ENCODE peak calls at places on chromosomes 4 and X, in eight cellular contexts. V is kidney, O is GDM1, Y is mesendoderm, F is AG09309, N is amygdala, I is transverse colon, B is NCI-H1417 treated with DMSO at 0.1 percent for 48 hours. Z is an unnamed sample.

GRCh38 chrX:136759968-136760367 is 20.8 kb downstream of the ARHGEF6 start:
- DNase-seq in F (no peak), V (no peak), O (peak), B (no peak), N (no peak), I (no peak), Y (peak), Z (no peak)

GRCh38 chr4:84639143-84639542 is 56.2 kb downstream of the CDS1 start:
- DNase-seq in Y (peak), B (no peak), V (no peak), I (no peak), N (no peak), F (no peak), O (no peak), Z (no peak)

GRCh38 chr4:113881256-113881655 is 98.2 kb downstream of the ARSJ start:
- DNase-seq in N (no peak), O (no peak), B (no peak), I (no peak), F (no peak), Y (no peak), V (no peak), Z (no peak)

GRCh38 chr4:4791299-4791798 is 68.1 kb upstream of the MSX1 start:
- DNase-seq in B (no peak), N (peak), O (no peak), Y (no peak), V (no peak), I (no peak), F (no peak), Z (no peak)

GRCh38 chr4:149522031-149522430 is 293.6 kb downstream of the IQCM start:
- DNase-seq in I (no peak), V (no peak), N (no peak), F (no peak), Y (no peak), O (no peak), B (no peak), Z (no peak)

GRCh38 chrX:39525758-39526157 is 572.0 kb downstream of the BCOR start:
- DNase-seq in N (no peak), I (no peak), B (no peak), Y (no peak), O (no peak), F (no peak), V (no peak), Z (no peak)

GRCh38 chr4:86130160-86130933 is 229.5 kb downstream of the MAPK10 start:
- DNase-seq in O (no peak), I (no peak), N (no peak), Y (peak), F (no peak), V (no peak), B (no peak), Z (no peak)

GRCh38 chr4:52848255-52848654 is 13.9 kb upstream of the RASL11B start:
- DNase-seq in F (no peak), N (no peak), V (no peak), B (no peak), I (no peak), Y (no peak), O (no peak), Z (no peak)

GRCh38 chr4:136754810-136755530 is 777.3 kb downstream of the PCDH18 start:
- DNase-seq in F (no peak), O (no peak), I (no peak), V (no peak), B (no peak), Y (no peak), N (no peak), Z (no peak)

GRCh38 chr4:56976878-56977320 is 507 bp downstream of the NOA1 start:
- DNase-seq in B (no peak), O (no peak), V (peak), I (peak), N (no peak), F (no peak), Y (peak), Z (no peak)

GRCh38 chr4:156291317-156291716 is 337.7 kb upstream of the CTSO start:
- DNase-seq in F (peak), I (no peak), N (no peak), B (no peak), O (no peak), V (no peak), Y (no peak), Z (no peak)

GRCh38 chr4:95636061-95636460 is 87.3 kb upstream of the UNC5C start:
- DNase-seq in O (no peak), N (no peak), B (no peak), V (no peak), Y (no peak), F (no peak), I (no peak), Z (no peak)

GRCh38 chrX:129930941-129931410 is 25.0 kb downstream of the UTP14A start:
- DNase-seq in N (no peak), Y (no peak), V (no peak), B (no peak), O (peak), I (no peak), F (no peak), Z (no peak)

GRCh38 chr4:1938027-1938426 is 66.8 kb downstream of the NSD2 start:
- DNase-seq in B (no peak), V (peak), Y (no peak), O (no peak), I (no peak), F (no peak), N (no peak), Z (no peak)

GRCh38 chrX:73765776-73766465 is 202.9 kb downstream of the CHIC1 start:
- DNase-seq in I (no peak), N (no peak), B (no peak), O (no peak), V (no peak), F (no peak), Y (no peak), Z (no peak)

GRCh38 chrX:40105016-40105790 is 7.4 kb upstream of the BCOR start:
- DNase-seq in V (peak), F (no peak), O (peak), I (peak), Y (peak), N (peak), B (no peak), Z (peak)

GRCh38 chr4:100087743-100088142 is 102.5 kb downstream of the DDIT4L start:
- DNase-seq in I (no peak), O (no peak), Y (no peak), F (no peak), B (no peak), V (no peak), N (no peak), Z (no peak)

GRCh38 chr4:52197351-52197750 is 146.2 kb downstream of the SPATA18 start:
- DNase-seq in F (no peak), I (no peak), B (no peak), O (no peak), N (no peak), Y (no peak), V (no peak), Z (no peak)

Z was measured in hypothalamus.